ENCODE peak calls at places on chromosomes 5 and 9, in eight cellular contexts. Z is IMR-90, I is right lobe of liver, B is PC-3, J is mucosa of descending colon, S is thyroid gland, R is lung, O is fibroblast of lung. P is an unnamed sample.
A peak's percentile ranks its signal among the peaks of the same experiment; 100 is the strongest.

GRCh38 chr5:62473209-62473608 is 60.6 kb downstream of the IPO11 start:
- DNase-seq in Z (peak; percentile 46), I (no peak), B (peak; percentile 47), J (no peak), S (no peak), R (no peak), O (peak; percentile 29), P (no peak)

GRCh38 chr5:150801117-150801927 is 22.8 kb downstream of the SMIM3 start:
- DNase-seq in Z (peak; percentile 77), I (no peak), B (peak; percentile 82), J (no peak), S (no peak), R (no peak), O (peak; percentile 53), P (peak; percentile 83)

GRCh38 chr5:152397581-152397980 is 7.5 kb downstream of the NMUR2 start:
- DNase-seq in Z (no peak), I (no peak), B (no peak), J (no peak), S (no peak), R (no peak), O (no peak), P (no peak)

GRCh38 chr9:138080979-138081378 is 203.4 kb downstream of the CACNA1B start:
- DNase-seq in Z (no peak), I (no peak), B (no peak), J (no peak), S (no peak), R (no peak), O (no peak), P (no peak)

GRCh38 chr9:2418619-2419018 is 203.0 kb upstream of the VLDLR start:
- DNase-seq in Z (peak; percentile 18), I (no peak), B (no peak), J (no peak), S (no peak), R (no peak), O (peak; percentile 86), P (no peak)

GRCh38 chr5:32346869-32347268 is 34.1 kb upstream of the MTMR12 start:
- DNase-seq in Z (no peak), I (no peak), B (peak; percentile 18), J (no peak), S (no peak), R (no peak), O (no peak), P (no peak)

GRCh38 chr9:78664370-78664769 is 367.4 kb downstream of the PSAT1 start:
- DNase-seq in Z (peak; percentile 52), I (no peak), B (no peak), J (no peak), S (no peak), R (no peak), O (no peak), P (no peak)

GRCh38 chr5:63553069-63553468 is 409.2 kb downstream of the HTR1A start:
- DNase-seq in Z (no peak), I (no peak), B (peak; percentile 36), J (no peak), S (no peak), R (no peak), O (no peak), P (no peak)

GRCh38 chr9:72540348-72540873 is 19.0 kb downstream of the TMC1 start:
- DNase-seq in Z (peak; percentile 49), I (no peak), B (peak; percentile 53), J (no peak), S (no peak), R (peak; percentile 46), O (peak; percentile 85), P (no peak)

GRCh38 chr9:2502760-2503159 is 118.8 kb upstream of the VLDLR start:
- DNase-seq in Z (peak; percentile 35), I (no peak), B (no peak), J (no peak), S (no peak), R (no peak), O (peak; percentile 61), P (no peak)

GRCh38 chr5:73417307-73418035 is 31.1 kb downstream of the FOXD1 start:
- DNase-seq in Z (peak; percentile 75), I (no peak), B (no peak), J (no peak), S (no peak), R (no peak), O (peak; percentile 83), P (no peak)

GRCh38 chr9:137506702-137507171 is 43.5 kb downstream of the PNPLA7 start:
- DNase-seq in Z (peak; percentile 38), I (no peak), B (no peak), J (peak; percentile 26), S (no peak), R (no peak), O (peak; percentile 57), P (no peak)

GRCh38 chr5:164341056-164341619 is 835.7 kb downstream of the MAT2B start:
- DNase-seq in Z (no peak), I (no peak), B (no peak), J (no peak), S (no peak), R (no peak), O (peak; percentile 38), P (no peak)

GRCh38 chr5:16974981-16975380 is 38.9 kb upstream of the MYO10 start:
- DNase-seq in Z (no peak), I (no peak), B (no peak), J (no peak), S (no peak), R (no peak), O (no peak), P (no peak)

GRCh38 chr5:128470663-128471062 is 67.4 kb downstream of the FBN2 start:
- DNase-seq in Z (peak; percentile 62), I (no peak), B (no peak), J (no peak), S (no peak), R (no peak), O (peak; percentile 22), P (no peak)

GRCh38 chr5:34455096-34455495 is 201.0 kb upstream of the RAI14 start:
- DNase-seq in Z (no peak), I (no peak), B (no peak), J (no peak), S (no peak), R (no peak), O (peak; percentile 23), P (no peak)

GRCh38 chr5:19125956-19126713 is 861.9 kb downstream of the CDH18 start:
- DNase-seq in Z (no peak), I (no peak), B (peak; percentile 57), J (no peak), S (no peak), R (no peak), O (peak; percentile 2), P (no peak)

GRCh38 chr9:137460363-137461315 is 1.5 kb upstream of the NSMF start:
- DNase-seq in Z (no peak), I (peak; percentile 60), B (no peak), J (peak; percentile 62), S (no peak), R (no peak), O (no peak), P (no peak)

GRCh38 chr9:36336511-36336910 is 63.6 kb downstream of the RNF38 start:
- DNase-seq in Z (no peak), I (no peak), B (no peak), J (no peak), S (no peak), R (no peak), O (no peak), P (no peak)

GRCh38 chr5:141320225-141321169 is at the start of gene TAF7:
- DNase-seq in Z (peak; percentile 92), I (peak; percentile 94), B (peak; percentile 85), J (peak; percentile 95), S (peak; percentile 80), R (peak; percentile 90), O (peak; percentile 88), P (peak; percentile 97)
- H3K9me3 ChIP-seq in Z (peaks cover 41% of the 10 kb centered on the region), I (peaks cover 18% of the 10 kb centered on the region), B (peaks cover 38% of the 10 kb centered on the region), J (peaks cover 60% of the 10 kb centered on the region), S (peaks cover 12% of the 10 kb centered on the region), R (peaks cover 22% of the 10 kb centered on the region), O (peaks cover 12% of the 10 kb centered on the region), P (peaks cover 55% of the 10 kb centered on the region)

GRCh38 chr5:154999865-155000264 is 13.7 kb upstream of the KIF4B start:
- DNase-seq in Z (no peak), I (no peak), B (no peak), J (no peak), S (no peak), R (no peak), O (no peak), P (no peak)

GRCh38 chr5:155001523-155001922 is 12.0 kb upstream of the KIF4B start:
- DNase-seq in Z (no peak), I (no peak), B (no peak), J (no peak), S (no peak), R (no peak), O (no peak), P (no peak)

GRCh38 chr5:155008669-155009068 is 4.9 kb upstream of the KIF4B start:
- DNase-seq in Z (no peak), I (no peak), B (peak; percentile 7), J (no peak), S (no peak), R (no peak), O (peak; percentile 36), P (no peak)

DNA sequence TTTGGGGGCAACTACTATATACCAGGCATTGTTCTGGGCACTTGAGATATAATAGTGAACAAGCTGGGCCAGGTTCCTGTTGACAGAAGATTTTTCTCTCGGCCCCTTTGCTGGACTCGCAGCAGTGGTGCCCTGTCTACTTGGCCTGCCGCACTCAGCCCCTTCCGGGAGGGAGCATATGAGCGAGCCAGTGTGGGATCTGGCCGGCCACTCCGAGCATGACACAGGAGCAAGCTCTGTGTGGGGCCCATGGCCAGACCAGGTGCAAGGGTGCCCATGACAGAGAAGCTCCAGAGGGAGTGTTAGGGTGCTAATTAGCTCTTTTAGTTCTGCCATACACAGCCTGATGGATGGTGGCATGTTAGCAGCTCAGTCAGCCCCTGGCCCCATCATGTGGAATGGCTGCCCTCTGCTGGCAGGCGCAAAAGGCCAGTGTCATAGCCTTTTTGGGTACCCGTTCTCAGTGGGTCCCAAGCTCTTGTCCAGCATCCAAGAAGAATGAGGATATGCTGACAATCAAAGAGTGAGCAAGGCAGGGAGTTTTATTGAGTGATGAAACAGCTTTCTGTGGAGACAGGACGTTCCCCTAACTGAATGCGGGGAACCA is 9.3 kb upstream of the KIF4B start:
- DNase-seq in Z (no peak), I (no peak), B (peak; percentile 56), J (no peak), S (no peak), R (no peak), O (no peak), P (peak; percentile 34)
- TF ChIP-seq CTCF in Z (peak; percentile 41), I (peak; percentile 51), B (peak; percentile 72), J (no peak), S (no peak), R (peak; percentile 17), O (peak; percentile 27), P (peak; percentile 48)

DNA sequence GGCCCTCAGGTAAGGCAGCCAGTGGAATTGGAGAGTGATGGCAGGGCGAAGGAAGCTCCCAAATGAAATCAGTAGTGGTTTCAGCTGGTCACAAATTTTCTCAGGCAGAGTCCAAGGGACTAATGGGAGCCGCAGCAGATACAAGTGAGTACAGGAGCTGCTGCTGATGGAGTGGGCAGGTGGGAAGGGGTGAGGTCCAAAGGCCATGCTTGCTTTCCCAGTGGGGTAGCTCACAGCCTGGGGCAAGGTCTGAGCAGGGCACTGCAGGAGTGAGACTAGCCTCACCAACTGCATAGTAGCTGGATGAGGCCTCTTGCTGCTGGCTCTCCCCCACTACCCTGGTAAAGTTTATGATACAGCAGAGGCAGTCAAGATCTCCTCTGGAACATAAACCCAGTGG is 38.2 kb downstream of the MTAP start:
- DNase-seq in Z (no peak), I (no peak), B (no peak), J (no peak), S (no peak), R (no peak), O (no peak), P (no peak)
- H3K9me3 ChIP-seq in Z (no peaks in the 10 kb centered on the region), I (no peaks in the 10 kb centered on the region), B (no peaks in the 10 kb centered on the region), J (peaks cover 8% of the 10 kb centered on the region), S (no peaks in the 10 kb centered on the region), R (peaks cover 5% of the 10 kb centered on the region), O (no peaks in the 10 kb centered on the region), P (peaks cover 17% of the 10 kb centered on the region)

GRCh38 chr9:121331992-121332685 is 37.9 kb downstream of the STOM start:
- DNase-seq in Z (peak; percentile 63), I (no peak), B (peak; percentile 16), J (no peak), S (no peak), R (no peak), O (no peak), P (no peak)
- TF ChIP-seq CTCF in Z (peak; percentile 56), I (peak; percentile 22), B (peak; percentile 20), J (no peak), S (no peak), R (no peak), O (peak; percentile 49), P (peak; percentile 23)

P was measured in hepatocyte.